ENCODE peak calls at places on chromosome 21, in seven cellular contexts. One of them, this sample, is unnamed.

GRCh38 chr21:46038871-46039397 is 57.4 kb downstream of the COL6A1 start:
- DNase-seq in NCI-H345: no peak
- DNase-seq in sciatic nerve: peak; percentile 79
- DNase-seq in AG08395: peak; percentile 82
- DNase-seq in stimulated activated CD8-positive, alpha-beta memory T cell treated with anti-CD3 and anti-CD28 coated beads, Interleukin-15, amount 100 ng/mL, for 48 hours: no peak
- DNase-seq in SHP77: no peak
- DNase-seq in dermis blood vessel endothelial cell: peak; percentile 86
- DNase-seq in this sample: no peak

GRCh38 chr21:36134820-36135390 is at the start of gene CBR3:
- DNase-seq in sciatic nerve: peak; percentile 88
- DNase-seq in dermis blood vessel endothelial cell: peak; percentile 52
- DNase-seq in SHP77: no peak
- DNase-seq in NCI-H345: peak; percentile 47
- DNase-seq in stimulated activated CD8-positive, alpha-beta memory T cell treated with anti-CD3 and anti-CD28 coated beads, Interleukin-15, amount 100 ng/mL, for 48 hours: no peak
- DNase-seq in AG08395: peak; percentile 71
- DNase-seq in this sample: peak; percentile 41

GRCh38 chr21:16942703-16943102 is 570.1 kb upstream of the CXADR start:
- DNase-seq in NCI-H345: no peak
- DNase-seq in sciatic nerve: no peak
- DNase-seq in SHP77: no peak
- DNase-seq in dermis blood vessel endothelial cell: no peak
- DNase-seq in AG08395: no peak
- DNase-seq in stimulated activated CD8-positive, alpha-beta memory T cell treated with anti-CD3 and anti-CD28 coated beads, Interleukin-15, amount 100 ng/mL, for 48 hours: no peak
- DNase-seq in this sample: peak; percentile 11

GRCh38 chr21:25942145-25942544 is 207.4 kb downstream of the GABPA start:
- DNase-seq in dermis blood vessel endothelial cell: peak; percentile 49
- DNase-seq in stimulated activated CD8-positive, alpha-beta memory T cell treated with anti-CD3 and anti-CD28 coated beads, Interleukin-15, amount 100 ng/mL, for 48 hours: no peak
- DNase-seq in SHP77: no peak
- DNase-seq in sciatic nerve: no peak
- DNase-seq in NCI-H345: no peak
- DNase-seq in AG08395: no peak
- DNase-seq in this sample: peak; percentile 33

GRCh38 chr21:31248598-31248997 is 95.5 kb downstream of the TIAM1 start:
- DNase-seq in NCI-H345: no peak
- DNase-seq in AG08395: no peak
- DNase-seq in dermis blood vessel endothelial cell: no peak
- DNase-seq in sciatic nerve: no peak
- DNase-seq in stimulated activated CD8-positive, alpha-beta memory T cell treated with anti-CD3 and anti-CD28 coated beads, Interleukin-15, amount 100 ng/mL, for 48 hours: no peak
- DNase-seq in SHP77: no peak
- DNase-seq in this sample: no peak

GRCh38 chr21:27817061-27817460 is 850.2 kb upstream of the ADAMTS5 start:
- DNase-seq in sciatic nerve: no peak
- DNase-seq in AG08395: no peak
- DNase-seq in SHP77: no peak
- DNase-seq in NCI-H345: no peak
- DNase-seq in stimulated activated CD8-positive, alpha-beta memory T cell treated with anti-CD3 and anti-CD28 coated beads, Interleukin-15, amount 100 ng/mL, for 48 hours: no peak
- DNase-seq in dermis blood vessel endothelial cell: no peak
- DNase-seq in this sample: no peak

GRCh38 chr21:45251635-45252447 is 35.9 kb downstream of the POFUT2 start:
- DNase-seq in AG08395: no peak
- DNase-seq in dermis blood vessel endothelial cell: no peak
- DNase-seq in NCI-H345: no peak
- DNase-seq in SHP77: no peak
- DNase-seq in sciatic nerve: no peak
- DNase-seq in stimulated activated CD8-positive, alpha-beta memory T cell treated with anti-CD3 and anti-CD28 coated beads, Interleukin-15, amount 100 ng/mL, for 48 hours: no peak
- DNase-seq in this sample: no peak

GRCh38 chr21:9837946-9838801 is 683.2 kb upstream of the TPTE start:
- DNase-seq in AG08395: no peak
- DNase-seq in NCI-H345: no peak
- DNase-seq in stimulated activated CD8-positive, alpha-beta memory T cell treated with anti-CD3 and anti-CD28 coated beads, Interleukin-15, amount 100 ng/mL, for 48 hours: no peak
- DNase-seq in sciatic nerve: no peak
- DNase-seq in dermis blood vessel endothelial cell: no peak
- DNase-seq in SHP77: no peak
- DNase-seq in this sample: no peak

GRCh38 chr21:25862112-25862511 is 127.3 kb downstream of the GABPA start:
- DNase-seq in NCI-H345: no peak
- DNase-seq in SHP77: no peak
- DNase-seq in AG08395: no peak
- DNase-seq in sciatic nerve: no peak
- DNase-seq in dermis blood vessel endothelial cell: peak; percentile 46
- DNase-seq in stimulated activated CD8-positive, alpha-beta memory T cell treated with anti-CD3 and anti-CD28 coated beads, Interleukin-15, amount 100 ng/mL, for 48 hours: no peak
- DNase-seq in this sample: no peak

GRCh38 chr21:36702622-36702968 is 3.7 kb downstream of the SIM2 start:
- DNase-seq in dermis blood vessel endothelial cell: no peak
- DNase-seq in SHP77: no peak
- DNase-seq in sciatic nerve: peak; percentile 7
- DNase-seq in AG08395: no peak
- DNase-seq in stimulated activated CD8-positive, alpha-beta memory T cell treated with anti-CD3 and anti-CD28 coated beads, Interleukin-15, amount 100 ng/mL, for 48 hours: no peak
- DNase-seq in NCI-H345: no peak
- DNase-seq in this sample: no peak

This sample was measured in NCI-H446.